ENCODE peak calls at places on chromosomes 13 and 19, in four cellular contexts. D is spleen, I is H9, Q is astrocyte of the cerebellum. W is an unnamed sample.
A peak's percentile ranks its signal among the peaks of the same experiment; 100 is the strongest.

GRCh38 chr13:102569488-102569887 is 27.3 kb upstream of the TPP2 start:
- DNase-seq in D (no peak), I (no peak), Q (no peak), W (no peak)

GRCh38 chr13:36475468-36475867 is 43.2 kb downstream of the CCNA1 start:
- DNase-seq in D (no peak), I (peak; percentile 65), Q (peak; percentile 1), W (no peak)

GRCh38 chr19:39341122-39341719 is 1.0 kb upstream of the SAMD4B start:
- DNase-seq in D (peak; percentile 85), I (peak; percentile 58), Q (no peak), W (no peak)

GRCh38 chr19:38831142-38831605 is 420 bp downstream of the ECH1 start:
- DNase-seq in D (peak; percentile 86), I (peak; percentile 56), Q (peak; percentile 83), W (peak; percentile 76)

GRCh38 chr13:73142091-73142490 is 83.3 kb downstream of the KLF5 start:
- DNase-seq in D (no peak), I (no peak), Q (no peak), W (no peak)

GRCh38 chr19:49119411-49120324 is at the start of gene PPFIA3:
- DNase-seq in D (peak; percentile 89), I (peak; percentile 69), Q (no peak), W (no peak)

GRCh38 chr19:42563352-42564210 is 31.1 kb downstream of the CEACAM8 start:
- DNase-seq in D (no peak), I (peak; percentile 61), Q (peak; percentile 6), W (peak; percentile 5)

GRCh38 chr19:42277821-42278809 is 9.1 kb downstream of the CIC start:
- DNase-seq in D (peak; percentile 79), I (peak; percentile 36), Q (no peak), W (no peak)

GRCh38 chr13:72405441-72405840 is 322.0 kb downstream of the MZT1 start:
- DNase-seq in D (no peak), I (no peak), Q (no peak), W (no peak)

GRCh38 chr13:19622189-19622588 is 11.3 kb upstream of the MPHOSPH8 start:
- DNase-seq in D (no peak), I (no peak), Q (no peak), W (no peak)

GRCh38 chr19:34246340-34246739 is 8.0 kb upstream of the GARRE1 start:
- DNase-seq in D (no peak), I (no peak), Q (no peak), W (no peak)

GRCh38 chr19:34243876-34244578 is 10.3 kb upstream of the GARRE1 start:
- DNase-seq in D (no peak), I (no peak), Q (no peak), W (no peak)

GRCh38 chr19:34241513-34242337 is 12.6 kb upstream of the GARRE1 start:
- DNase-seq in D (no peak), I (peak; percentile 92), Q (no peak), W (no peak)

GRCh38 chr19:34248941-34249340 is 5.4 kb upstream of the GARRE1 start:
- DNase-seq in D (no peak), I (no peak), Q (no peak), W (no peak)

DNA sequence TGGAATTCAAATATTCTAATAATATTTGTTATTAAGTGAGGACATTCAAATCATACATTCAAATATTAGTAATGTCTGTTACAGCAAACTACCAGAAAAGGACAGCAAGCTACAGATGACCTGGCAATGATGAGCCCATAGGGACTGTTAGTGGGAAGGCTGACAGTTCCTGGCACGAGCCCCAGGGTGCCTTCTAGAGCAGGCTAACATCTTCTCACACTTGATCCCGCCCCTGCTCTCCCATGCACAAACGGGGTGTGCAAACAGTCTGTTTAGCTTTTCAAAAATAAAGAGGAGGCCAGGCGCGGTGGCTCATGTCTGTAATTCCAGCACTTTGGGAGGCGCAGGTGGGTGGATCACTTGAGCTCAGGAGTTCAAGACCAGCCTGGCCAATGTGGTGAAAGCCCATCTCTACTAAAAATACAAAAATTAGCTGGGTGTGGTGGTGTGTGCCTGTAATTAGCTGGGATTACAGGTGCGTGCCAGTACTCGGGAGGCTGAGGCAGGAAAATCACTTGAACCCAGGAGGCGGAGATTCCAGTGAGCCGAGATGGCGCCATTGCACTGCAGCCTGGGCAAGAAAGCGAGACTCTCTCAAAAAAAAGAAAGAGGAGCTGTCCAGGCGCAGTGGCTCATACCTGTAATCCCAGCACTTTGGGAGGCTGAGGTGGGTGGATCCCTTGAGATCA is 9.6 kb upstream of the GARRE1 start:
- DNase-seq in D (no peak), I (no peak), Q (no peak), W (no peak)
- TF ChIP-seq CTCF in D (no peak), I (no peak), Q (no peak), W (no peak)

DNA sequence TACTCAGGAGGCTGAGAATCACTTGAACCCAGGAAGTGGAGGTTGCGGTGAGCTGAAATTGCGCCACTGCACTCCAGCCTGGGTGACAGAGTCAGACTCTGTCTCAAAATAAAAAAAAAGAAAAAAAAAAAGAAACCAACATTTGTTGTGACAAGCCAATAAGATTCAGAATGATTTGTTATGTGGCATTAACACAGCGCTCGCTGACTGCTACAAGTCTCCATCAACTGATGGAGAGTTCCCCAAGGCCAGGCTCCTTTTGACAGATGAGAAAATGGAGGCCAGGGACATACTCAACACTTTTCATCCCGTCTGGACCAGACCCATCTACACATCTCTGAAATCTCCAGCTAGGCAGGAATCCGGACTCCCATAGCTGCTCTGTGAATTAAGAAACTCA is 48.7 kb upstream of the PTPRS start:
- DNase-seq in D (no peak), I (no peak), Q (no peak), W (no peak)
- TF ChIP-seq CTCF in D (no peak), I (no peak), Q (no peak), W (no peak)

GRCh38 chr13:70432276-70432805 is 324.1 kb upstream of the KLHL1 start:
- DNase-seq in D (no peak), I (no peak), Q (no peak), W (no peak)
- TF ChIP-seq CTCF in D (no peak), I (no peak), Q (no peak), W (no peak)

GRCh38 chr13:40533072-40533471 is 133.4 kb downstream of the FOXO1 start:
- DNase-seq in D (no peak), I (no peak), Q (no peak), W (no peak)
- TF ChIP-seq CTCF in D (no peak), I (no peak), Q (no peak), W (no peak)

DNA sequence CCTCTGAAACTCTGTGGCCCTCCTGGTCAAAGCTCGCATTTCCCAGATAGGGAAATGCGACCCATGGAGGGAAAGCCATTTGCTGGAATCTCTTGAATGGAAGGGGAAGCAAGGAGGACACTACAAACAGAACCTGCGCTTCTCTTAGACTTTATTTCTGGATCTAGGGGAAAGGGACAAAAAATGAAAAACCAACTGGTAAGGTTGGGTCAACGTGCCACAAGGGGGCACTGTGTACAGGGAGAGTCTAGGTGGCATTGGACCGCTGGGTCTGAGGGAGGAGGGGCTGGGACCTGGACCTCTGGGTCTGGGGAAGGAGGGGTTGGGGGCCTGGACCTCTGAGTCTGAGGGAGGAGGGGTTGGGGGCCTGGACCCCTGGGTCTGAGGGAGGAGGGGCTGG is 5.0 kb downstream of the KLK4 start:
- DNase-seq in D (no peak), I (peak; percentile 77), Q (no peak), W (no peak)
- TF ChIP-seq CTCF in D (peak; percentile 14), I (peak; percentile 73), Q (peak; percentile 31), W (peak; percentile 42)